ENCODE peak calls at places on chromosome 4, in five cellular contexts. X is endothelial cell of umbilical vein, D is SK-N-SH, O is breast epithelium, K is Panc1. T is an unnamed sample.

GRCh38 chr4:25131925-25132324 is 28.3 kb downstream of the SEPSECS start:
- DNase-seq in O (no peak), D (no peak), K (no peak), X (no peak), T (no peak)

GRCh38 chr4:39840027-39840426 is 137.7 kb downstream of the PDS5A start:
- DNase-seq in D (no peak), O (no peak), X (no peak), K (no peak), T (no peak)

GRCh38 chr4:52949336-52949735 is 87.2 kb downstream of the RASL11B start:
- DNase-seq in O (no peak), X (no peak), D (no peak), K (no peak), T (peak; percentile 44)

GRCh38 chr4:80307183-80307735 is 28.3 kb upstream of the CFAP299 start:
- DNase-seq in O (no peak), D (no peak), X (peak; percentile 22), K (no peak), T (no peak)

GRCh38 chr4:153014460-153014859 is 78.3 kb downstream of the FHDC1 start:
- DNase-seq in X (no peak), K (no peak), D (no peak), O (no peak), T (no peak)

GRCh38 chr4:156686120-156686519 is 285.5 kb downstream of the PDGFC start:
- DNase-seq in O (no peak), K (no peak), X (no peak), D (peak; percentile 13), T (no peak)

GRCh38 chr4:155624478-155624877 is 42.2 kb upstream of the GUCY1A1 start:
- DNase-seq in D (no peak), K (no peak), X (no peak), O (no peak), T (no peak)

GRCh38 chr4:37188100-37188499 is 56.4 kb upstream of the NWD2 start:
- DNase-seq in K (no peak), O (no peak), D (peak; percentile 3), X (no peak), T (no peak)

GRCh38 chr4:52966172-52966571 is 104.1 kb downstream of the RASL11B start:
- DNase-seq in O (no peak), K (no peak), X (no peak), D (no peak), T (no peak)

GRCh38 chr4:7393491-7394183 is 41.1 kb downstream of the PSAPL1 start:
- DNase-seq in D (peak; percentile 3), X (no peak), O (peak; percentile 11), K (no peak), T (peak; percentile 81)

GRCh38 chr4:864456-865120 is 38.7 kb upstream of the CPLX1 start:
- DNase-seq in D (no peak), O (no peak), X (no peak), K (no peak), T (no peak)

GRCh38 chr4:74415602-74416300 is 29.2 kb upstream of the AREG start:
- DNase-seq in X (no peak), D (no peak), O (no peak), K (no peak), T (no peak)

GRCh38 chr4:142416711-142417275 is 429.3 kb downstream of the INPP4B start:
- DNase-seq in D (no peak), O (no peak), K (no peak), X (peak; percentile 40), T (no peak)

GRCh38 chr4:147754037-147754445 is 22.2 kb downstream of the ARHGAP10 start:
- DNase-seq in X (peak; percentile 61), O (no peak), K (no peak), D (no peak), T (no peak)

GRCh38 chr4:54215379-54216072 is 13.6 kb upstream of the PDGFRA start:
- DNase-seq in X (no peak), D (peak; percentile 41), K (no peak), O (no peak), T (no peak)

GRCh38 chr4:85986266-85986665 is 373.6 kb downstream of the MAPK10 start:
- DNase-seq in D (no peak), X (no peak), K (no peak), O (no peak), T (no peak)

GRCh38 chr4:57043304-57044251 is 64.9 kb downstream of the POLR2B start:
- DNase-seq in O (peak; percentile 18), K (no peak), D (no peak), X (peak; percentile 82), T (no peak)

GRCh38 chr4:157045507-157046127 is 30.3 kb upstream of the GLRB start:
- DNase-seq in O (no peak), K (peak; percentile 32), X (peak; percentile 71), D (peak; percentile 53), T (no peak)

GRCh38 chr4:182257503-182257902 is 14.3 kb downstream of the TENM3 start:
- DNase-seq in X (no peak), D (no peak), K (no peak), O (no peak), T (no peak)

GRCh38 chr4:167406181-167406580 is 171.9 kb upstream of the SPOCK3 start:
- DNase-seq in K (no peak), O (no peak), D (no peak), X (no peak), T (no peak)
- TF ChIP-seq POLR2AphosphoS5 in K (no peak), O (no peak), D (no peak), X (no peak), T (no peak)

DNA sequence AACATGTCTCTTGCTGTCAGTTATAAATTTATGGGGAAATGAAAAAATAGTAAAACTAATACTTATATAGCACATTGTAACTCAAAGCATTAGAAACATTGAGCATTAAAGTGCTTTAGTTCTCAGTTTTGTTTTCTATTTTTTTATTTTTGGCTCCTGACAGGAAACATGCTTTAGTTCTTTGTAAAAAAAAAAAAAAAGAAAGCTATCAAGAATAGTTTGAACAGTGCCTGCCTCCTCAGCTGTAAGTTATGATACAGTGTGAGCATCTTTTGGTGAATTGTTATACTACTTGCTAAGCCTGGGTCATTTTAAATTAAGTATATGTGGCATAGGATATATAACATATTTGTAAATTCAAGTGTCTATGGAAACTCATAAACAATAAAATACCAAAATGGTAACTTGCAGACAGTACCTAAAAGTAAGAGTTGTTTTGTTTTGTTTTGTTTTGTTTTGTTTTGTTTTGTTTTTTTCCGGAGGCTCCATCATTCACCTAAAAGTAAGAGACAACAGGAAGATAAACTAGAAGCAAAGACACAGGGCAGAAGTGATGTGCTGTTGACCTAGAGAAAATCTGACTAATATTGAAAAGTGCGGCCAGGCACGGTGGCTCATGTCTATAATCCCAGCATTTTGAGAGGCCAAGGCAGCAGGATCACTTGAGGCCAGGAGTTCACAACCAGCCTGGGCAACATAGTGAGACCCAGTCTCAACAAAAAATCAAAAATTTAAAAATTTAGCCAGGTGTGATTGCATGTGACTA is 5.4 kb upstream of the CENPC start:
- DNase-seq in K (no peak), X (no peak), D (no peak), O (no peak), T (no peak)
- H3K27ac ChIP-seq in K (no peak overlapping the region), X (no peak overlapping the region), D (no peak overlapping the region), O (no peak overlapping the region), T (no peak overlapping the region)

GRCh38 chr4:87492617-87493016 is 36.6 kb downstream of the SPARCL1 start:
- DNase-seq in X (peak; percentile 25), D (no peak), K (no peak), O (no peak), T (no peak)
- TF ChIP-seq POLR2AphosphoS5 in X (no peak), D (no peak), K (no peak), O (peak; percentile 22), T (no peak)

GRCh38 chr4:145552181-145552822 is 66.9 kb upstream of the MMAA start:
- DNase-seq in D (no peak), X (no peak), K (no peak), O (no peak), T (no peak)
- H3K27ac ChIP-seq in D (peak overlapping the region; percentile 16), X (no peak overlapping the region), K (no peak overlapping the region), O (no peak overlapping the region), T (no peak overlapping the region)

GRCh38 chr4:139754913-139755312 is 89.3 kb downstream of the MGST2 start:
- DNase-seq in K (no peak), D (no peak), X (no peak), O (no peak), T (no peak)

GRCh38 chr4:139749313-139749712 is 83.7 kb downstream of the MGST2 start:
- DNase-seq in K (no peak), O (no peak), D (no peak), X (peak; percentile 32), T (no peak)

GRCh38 chr4:139753686-139754085 is 88.1 kb downstream of the MGST2 start:
- DNase-seq in X (no peak), O (no peak), K (no peak), D (no peak), T (no peak)

GRCh38 chr4:139746430-139746829 is 80.8 kb downstream of the MGST2 start:
- DNase-seq in X (no peak), O (no peak), D (no peak), K (no peak), T (no peak)

DNA sequence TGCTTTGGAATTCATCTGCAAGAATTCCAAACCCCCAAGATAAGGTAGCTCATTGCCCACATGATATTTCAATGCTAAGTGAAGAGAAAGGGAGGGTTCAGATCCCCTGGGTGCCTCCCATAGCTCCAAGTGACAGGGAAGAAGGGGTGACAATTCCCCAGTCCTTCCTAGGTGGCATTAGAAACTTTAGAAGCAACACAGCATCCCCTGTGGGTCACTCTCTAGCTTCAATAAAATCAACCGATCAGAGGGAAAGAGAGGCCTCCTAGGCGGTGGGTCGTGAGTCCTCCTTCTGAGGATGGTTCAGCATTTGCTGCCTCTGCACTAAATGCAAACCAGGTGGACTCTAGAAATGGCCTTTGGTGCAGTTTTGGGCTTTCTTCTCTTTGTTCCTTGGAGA is 84.5 kb downstream of the MGST2 start:
- DNase-seq in K (no peak), O (no peak), D (no peak), X (no peak), T (no peak)
- TF ChIP-seq POLR2AphosphoS5 in K (no peak), O (no peak), D (no peak), X (no peak), T (no peak)

GRCh38 chr4:40874331-40874730 is 124.6 kb downstream of the NSUN7 start:
- DNase-seq in K (no peak), X (no peak), O (no peak), D (no peak), T (no peak)

GRCh38 chr4:40871695-40872250 is 122.0 kb downstream of the NSUN7 start:
- DNase-seq in K (no peak), O (no peak), X (no peak), D (no peak), T (no peak)

GRCh38 chr4:40875507-40876150 is 125.9 kb downstream of the NSUN7 start:
- DNase-seq in X (no peak), D (no peak), K (no peak), O (no peak), T (no peak)

GRCh38 chr4:40877081-40877480 is 127.3 kb downstream of the NSUN7 start:
- DNase-seq in X (no peak), O (no peak), D (no peak), K (no peak), T (no peak)

DNA sequence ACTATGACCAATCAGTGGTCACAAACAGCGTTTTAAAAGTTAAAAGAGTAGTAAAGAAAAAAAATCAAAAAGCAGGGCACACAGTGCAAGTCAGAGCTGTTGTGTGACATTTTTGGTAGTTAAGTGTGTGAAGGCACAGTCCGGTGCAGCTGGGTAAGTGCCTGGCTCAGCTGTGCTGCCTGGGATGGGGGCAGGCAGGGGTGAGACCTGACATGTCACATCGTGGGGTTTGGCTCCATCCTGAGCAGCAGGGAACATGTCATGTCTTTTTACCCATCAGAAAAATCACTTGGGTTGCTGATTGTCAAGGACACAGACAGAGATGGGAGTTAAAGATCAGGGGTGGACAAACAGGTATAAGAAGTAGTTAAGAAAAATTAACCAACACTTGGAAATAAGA is 125.1 kb downstream of the NSUN7 start:
- DNase-seq in X (no peak), D (no peak), K (no peak), O (no peak), T (no peak)
- H3K27ac ChIP-seq in X (no peak overlapping the region), D (no peak overlapping the region), K (no peak overlapping the region), O (no peak overlapping the region), T (no peak overlapping the region)

GRCh38 chr4:2796261-2797187 is 3.6 kb downstream of the SH3BP2 start:
- DNase-seq in K (no peak), D (peak; percentile 29), X (peak; percentile 69), O (peak; percentile 67), T (no peak)
- TF ChIP-seq POLR2AphosphoS5 in K (no peak), D (no peak), X (no peak), O (no peak), T (no peak)

T was measured in vagina.